ENCODE peak calls at places on chromosomes 12 and 14, in nine cellular contexts. C is Calu3; U is activated CD8-positive, alpha-beta T cell treated with anti-CD3 and anti-CD28 coated beads for 36 hours; T is BE2C; W is CD8-positive, alpha-beta T cell; Z is GM20000; Q is neural crest cell; P is CD4-positive, alpha-beta T cell; N is suprapubic skin. K is an unnamed sample.

GRCh38 chr12:117380083-117380482 is 18.7 kb upstream of the NOS1 start:
- DNase-seq in P (no peak), Q (no peak), U (no peak), C (no peak), W (no peak), N (no peak), T (no peak), Z (no peak), K (no peak)

GRCh38 chr12:132730353-132730752 is 19.7 kb downstream of the PGAM5 start:
- DNase-seq in Q (no peak), W (no peak), P (no peak), U (no peak), Z (no peak), C (no peak), T (no peak), N (no peak), K (no peak)

GRCh38 chr12:100058482-100059029 is 73.8 kb upstream of the ANKS1B start:
- DNase-seq in P (no peak), U (no peak), Z (peak; percentile 20), T (no peak), Q (no peak), N (no peak), C (no peak), W (no peak), K (no peak)

GRCh38 chr14:101559624-101560533 is 1.4 kb upstream of the DIO3 start:
- DNase-seq in Z (no peak), U (no peak), W (no peak), N (no peak), Q (peak; percentile 32), T (no peak), C (peak; percentile 77), P (no peak), K (no peak)

GRCh38 chr12:45727994-45728624 is 1.4 kb upstream of the ARID2 start:
- DNase-seq in Q (no peak), W (no peak), C (no peak), N (no peak), Z (peak; percentile 13), T (no peak), U (peak; percentile 49), P (no peak), K (no peak)

GRCh38 chr14:73696466-73697390 is 17.5 kb downstream of the PNMA1 start:
- DNase-seq in W (no peak), T (no peak), Z (peak; percentile 65), C (no peak), Q (no peak), N (no peak), P (no peak), U (peak; percentile 29), K (no peak)

GRCh38 chr14:77790566-77791224 is 9.2 kb upstream of the ADCK1 start:
- DNase-seq in T (no peak), C (no peak), Q (no peak), P (no peak), Z (no peak), N (no peak), W (no peak), U (no peak), K (no peak)

GRCh38 chr12:113899844-113900471 is 66.2 kb downstream of the RBM19 start:
- DNase-seq in W (no peak), Q (peak; percentile 12), N (no peak), C (no peak), T (no peak), Z (no peak), P (no peak), U (no peak), K (no peak)

GRCh38 chr12:20457582-20457981 is 89.2 kb downstream of the PDE3A start:
- DNase-seq in W (no peak), N (no peak), P (no peak), C (no peak), Z (no peak), Q (no peak), T (no peak), U (no peak), K (no peak)

GRCh38 chr14:79408696-79409095 is 802.6 kb downstream of the DIO2 start:
- DNase-seq in P (no peak), C (no peak), N (no peak), Q (no peak), U (no peak), Z (no peak), W (no peak), T (no peak), K (no peak)

GRCh38 chr12:132674561-132674960 is 12.6 kb downstream of the POLE start:
- DNase-seq in N (no peak), U (no peak), Q (no peak), W (no peak), P (no peak), T (no peak), Z (no peak), C (no peak), K (no peak)

GRCh38 chr14:51473808-51474207 is 177.9 kb upstream of the FRMD6 start:
- DNase-seq in T (no peak), N (no peak), U (no peak), W (no peak), C (no peak), P (no peak), Q (no peak), Z (no peak), K (no peak)

GRCh38 chr14:51079085-51079484 is 15.8 kb downstream of the TRIM9 start:
- DNase-seq in U (no peak), P (no peak), C (no peak), N (no peak), Z (no peak), T (no peak), W (no peak), Q (no peak), K (no peak)

GRCh38 chr12:6034596-6034995 is 89.5 kb upstream of the ANO2 start:
- DNase-seq in P (no peak), N (no peak), W (no peak), U (no peak), T (no peak), Q (no peak), C (no peak), Z (no peak), K (no peak)

DNA sequence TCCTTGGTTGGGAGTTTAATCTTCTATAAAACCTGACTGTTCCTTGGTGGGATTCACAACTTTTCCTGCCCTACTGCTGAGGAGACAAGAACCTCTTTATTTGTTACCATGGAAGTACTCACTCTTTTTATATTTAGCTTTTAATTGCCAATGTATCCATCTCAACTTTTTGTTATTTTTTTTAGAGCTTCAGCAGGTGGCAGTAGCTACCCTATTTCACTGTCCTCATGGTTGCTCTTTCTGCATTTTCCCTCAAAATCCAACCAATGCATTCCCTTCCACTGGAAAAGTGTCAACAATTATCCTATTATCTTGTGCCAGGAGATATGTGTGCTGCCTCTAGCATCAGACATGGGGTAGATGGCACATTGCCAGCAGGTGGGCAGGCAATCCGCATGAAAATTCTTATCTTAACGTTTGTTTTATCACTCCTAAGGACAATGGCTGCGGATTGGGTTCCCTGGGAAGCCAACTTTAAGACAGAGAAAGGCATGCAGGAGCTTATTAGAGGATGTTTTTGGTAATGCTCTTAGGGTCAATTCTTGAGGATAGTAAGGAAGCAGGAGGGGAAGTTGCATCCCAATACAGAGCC is 406.4 kb downstream of the SNAPC1 start:
- DNase-seq in Z (no peak), T (no peak), W (no peak), N (no peak), P (no peak), U (no peak), C (no peak), Q (no peak), K (no peak)
- TF ChIP-seq CTCF in Z (no peak), T (no peak), W (no peak), N (no peak), P (no peak), U (no peak), C (no peak), Q (peak; percentile 28), K (no peak)

GRCh38 chr12:51890511-51891171 is 2.7 kb downstream of the ANKRD33 start:
- DNase-seq in P (no peak), U (no peak), C (no peak), T (no peak), Z (no peak), N (no peak), Q (no peak), W (no peak), K (peak; percentile 3)

GRCh38 chr12:51891843-51892242 is 3.9 kb downstream of the ANKRD33 start:
- DNase-seq in Z (peak; percentile 56), W (no peak), U (no peak), T (no peak), P (no peak), C (no peak), Q (no peak), N (no peak), K (no peak)

GRCh38 chr12:51889216-51890134 is 1.6 kb downstream of the ANKRD33 start:
- DNase-seq in W (no peak), N (no peak), Q (no peak), T (no peak), Z (no peak), P (no peak), C (no peak), U (no peak), K (peak; percentile 18)

GRCh38 chr12:51888316-51889215 is 663 bp downstream of the ANKRD33 start:
- DNase-seq in P (no peak), T (no peak), Z (no peak), N (no peak), C (no peak), U (no peak), Q (no peak), W (no peak), K (peak; percentile 22)

DNA sequence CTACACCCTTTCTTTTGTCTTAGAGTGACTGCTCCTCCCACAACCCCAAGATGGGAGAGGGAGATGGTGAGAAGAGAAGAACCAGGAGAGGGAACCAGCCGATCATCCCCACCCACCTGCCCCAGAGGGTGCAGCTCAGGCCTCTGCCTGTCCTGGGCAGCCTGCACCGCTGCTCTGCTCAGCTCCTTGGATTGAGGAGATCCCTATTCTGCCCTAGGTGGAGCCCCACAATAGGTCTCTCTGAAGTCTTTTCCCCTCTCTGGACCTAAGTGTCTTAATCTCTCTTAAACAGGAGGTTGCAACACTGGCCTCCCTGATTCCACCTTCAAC is 2.2 kb downstream of the ANKRD33 start:
- DNase-seq in C (no peak), N (no peak), W (no peak), T (no peak), Q (no peak), P (no peak), Z (no peak), U (no peak), K (no peak)
- TF ChIP-seq CTCF in C (no peak), N (no peak), W (no peak), T (no peak), Q (no peak), P (no peak), Z (no peak), U (no peak), K (no peak)

DNA sequence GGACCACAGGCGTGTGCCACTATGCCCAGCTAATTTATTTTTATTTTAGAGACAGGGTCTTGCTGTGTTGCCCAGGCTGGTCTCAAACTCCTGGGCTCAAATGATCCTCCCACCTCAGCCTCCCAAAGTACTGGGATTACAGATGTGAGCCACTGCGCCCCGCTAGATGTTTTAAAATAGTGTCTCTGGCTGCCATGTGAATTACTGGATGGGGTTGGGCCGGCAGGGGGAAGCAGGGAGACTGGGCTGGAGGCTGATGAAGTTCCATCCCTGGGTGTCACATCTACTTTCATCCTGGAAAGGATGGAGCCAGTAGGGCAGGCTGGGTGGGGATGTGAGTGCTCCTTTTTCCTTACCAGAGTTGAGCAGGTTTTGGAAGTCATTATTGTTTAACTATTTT is 46.1 kb downstream of the DNAH10 start:
- DNase-seq in T (peak; percentile 43), P (no peak), N (no peak), C (peak; percentile 42), Z (no peak), U (no peak), Q (peak; percentile 11), W (no peak), K (no peak)
- TF ChIP-seq CTCF in T (peak; percentile 58), P (no peak), N (no peak), C (no peak), Z (peak; percentile 12), U (no peak), Q (peak; percentile 43), W (no peak), K (no peak)

GRCh38 chr12:109934026-109934425 is 34.0 kb downstream of the TCHP start:
- DNase-seq in C (peak; percentile 11), Z (no peak), U (peak; percentile 49), W (no peak), Q (no peak), T (no peak), N (no peak), P (no peak), K (no peak)
- TF ChIP-seq CTCF in C (no peak), Z (no peak), U (peak; percentile 42), W (no peak), Q (peak; percentile 37), T (peak; percentile 42), N (no peak), P (no peak), K (no peak)

K was measured in omental fat pad.